ENCODE peak calls at places on chromosomes 1 and 21, in six cellular contexts. P is H1, T is K562, O is GM12891, C is GM12878, V is HepG2. K is an unnamed sample.

GRCh38 chr1:153354515-153355193 is 3.0 kb upstream of the S100A9 start:
- DNase-seq in P (no peak), T (no peak), O (no peak), C (no peak), V (no peak), K (no peak)

GRCh38 chr21:15625363-15625762 is 104.4 kb upstream of the USP25 start:
- DNase-seq in P (no peak), T (no peak), O (no peak), C (no peak), V (no peak), K (no peak)

GRCh38 chr21:32212116-32212515 is 66.7 kb downstream of the MIS18A start:
- DNase-seq in P (no peak), T (no peak), O (no peak), C (no peak), V (no peak), K (no peak)

GRCh38 chr1:153922838-153923652 is at the start of gene GATAD2B:
- DNase-seq in P (peak), T (peak), O (peak), C (peak), V (peak), K (peak)

GRCh38 chr1:16372535-16373340 is 5.7 kb downstream of the SZRD1 start:
- DNase-seq in P (no peak), T (no peak), O (no peak), C (no peak), V (no peak), K (no peak)

GRCh38 chr1:147051136-147051535 is 113.0 kb downstream of the NBPF12 start:
- DNase-seq in P (no peak), T (no peak), O (no peak), C (no peak), V (no peak), K (no peak)

GRCh38 chr1:3067671-3068399 is 1.2 kb upstream of the PRDM16 start:
- DNase-seq in P (no peak), T (no peak), O (no peak), C (no peak), V (no peak), K (no peak)

GRCh38 chr21:37195078-37195477 is 72.1 kb downstream of the VPS26C start:
- DNase-seq in P (no peak), T (no peak), O (no peak), C (no peak), V (no peak), K (no peak)

GRCh38 chr21:28729887-28730286 is 262.8 kb downstream of the LTN1 start:
- DNase-seq in P (no peak), T (no peak), O (no peak), C (no peak), V (no peak), K (no peak)

GRCh38 chr1:42941640-42942330 is 16.9 kb downstream of the SLC2A1 start:
- DNase-seq in P (no peak), T (peak), O (no peak), C (no peak), V (no peak), K (no peak)

GRCh38 chr1:111515291-111516007 is 12.0 kb upstream of the ADORA3 start:
- DNase-seq in P (no peak), T (no peak), O (no peak), C (no peak), V (no peak), K (no peak)

GRCh38 chr1:194043984-194044755 is 857.8 kb upstream of the B3GALT2 start:
- DNase-seq in P (no peak), T (no peak), O (no peak), C (no peak), V (no peak), K (no peak)

GRCh38 chr1:10430216-10431064 is at the start of gene CENPS:
- DNase-seq in P (peak), T (peak), O (peak), C (peak), V (peak), K (peak)

GRCh38 chr1:14975119-14975518 is 178.4 kb upstream of the TMEM51 start:
- DNase-seq in P (no peak), T (no peak), O (no peak), C (no peak), V (no peak), K (no peak)

GRCh38 chr1:85884372-85885035 is 176.3 kb upstream of the ZNHIT6 start:
- DNase-seq in P (no peak), T (peak), O (no peak), C (no peak), V (peak), K (no peak)

DNA sequence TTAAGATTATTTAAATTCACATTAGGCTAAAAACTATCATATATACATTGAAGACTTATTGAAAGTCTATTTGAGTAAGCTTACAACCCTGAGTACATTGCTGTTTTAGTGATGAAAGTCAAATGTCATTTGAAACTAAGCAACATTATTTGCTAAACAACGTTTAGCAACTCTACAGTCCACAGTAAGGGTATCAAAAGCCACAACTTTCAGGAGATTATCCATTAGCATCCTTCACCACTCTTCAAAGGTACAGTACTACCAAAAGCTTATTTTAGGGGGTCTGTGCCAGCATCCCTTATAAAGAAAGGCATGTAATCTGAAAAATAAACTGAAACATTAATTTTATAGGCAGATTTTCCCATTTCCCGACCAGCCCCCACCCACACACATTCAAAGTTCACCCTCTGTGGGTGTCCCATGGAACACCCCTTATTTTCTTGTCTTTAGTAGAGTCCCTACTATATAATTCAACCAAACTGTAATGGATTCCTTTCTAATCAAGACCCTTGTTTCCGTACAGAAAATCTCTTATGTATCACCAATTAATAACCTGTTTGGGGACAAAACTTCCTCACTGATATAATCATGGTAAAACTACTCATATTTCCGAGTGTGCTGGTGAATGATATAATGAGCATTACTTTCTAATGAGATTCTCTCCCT is 11.0 kb downstream of the SFPQ start:
- DNase-seq in P (no peak), T (no peak), O (no peak), C (no peak), V (no peak), K (no peak)
- TF ChIP-seq POLR2A in P (no peak), T (peak), O (peak), C (no peak), V (no peak), K (no peak)

GRCh38 chr1:118271883-118272282 is 86.9 kb upstream of the SPAG17 start:
- DNase-seq in P (no peak), T (no peak), O (no peak), C (peak), V (no peak), K (no peak)

GRCh38 chr1:118264326-118264725 is 79.3 kb upstream of the SPAG17 start:
- DNase-seq in P (no peak), T (no peak), O (no peak), C (no peak), V (no peak), K (no peak)

GRCh38 chr1:118266436-118266835 is 81.4 kb upstream of the SPAG17 start:
- DNase-seq in P (no peak), T (no peak), O (no peak), C (no peak), V (no peak), K (no peak)
- TF ChIP-seq TAF1 in P (no peak), T (no peak), O (no peak), C (no peak), V (no peak), K (no peak)

DNA sequence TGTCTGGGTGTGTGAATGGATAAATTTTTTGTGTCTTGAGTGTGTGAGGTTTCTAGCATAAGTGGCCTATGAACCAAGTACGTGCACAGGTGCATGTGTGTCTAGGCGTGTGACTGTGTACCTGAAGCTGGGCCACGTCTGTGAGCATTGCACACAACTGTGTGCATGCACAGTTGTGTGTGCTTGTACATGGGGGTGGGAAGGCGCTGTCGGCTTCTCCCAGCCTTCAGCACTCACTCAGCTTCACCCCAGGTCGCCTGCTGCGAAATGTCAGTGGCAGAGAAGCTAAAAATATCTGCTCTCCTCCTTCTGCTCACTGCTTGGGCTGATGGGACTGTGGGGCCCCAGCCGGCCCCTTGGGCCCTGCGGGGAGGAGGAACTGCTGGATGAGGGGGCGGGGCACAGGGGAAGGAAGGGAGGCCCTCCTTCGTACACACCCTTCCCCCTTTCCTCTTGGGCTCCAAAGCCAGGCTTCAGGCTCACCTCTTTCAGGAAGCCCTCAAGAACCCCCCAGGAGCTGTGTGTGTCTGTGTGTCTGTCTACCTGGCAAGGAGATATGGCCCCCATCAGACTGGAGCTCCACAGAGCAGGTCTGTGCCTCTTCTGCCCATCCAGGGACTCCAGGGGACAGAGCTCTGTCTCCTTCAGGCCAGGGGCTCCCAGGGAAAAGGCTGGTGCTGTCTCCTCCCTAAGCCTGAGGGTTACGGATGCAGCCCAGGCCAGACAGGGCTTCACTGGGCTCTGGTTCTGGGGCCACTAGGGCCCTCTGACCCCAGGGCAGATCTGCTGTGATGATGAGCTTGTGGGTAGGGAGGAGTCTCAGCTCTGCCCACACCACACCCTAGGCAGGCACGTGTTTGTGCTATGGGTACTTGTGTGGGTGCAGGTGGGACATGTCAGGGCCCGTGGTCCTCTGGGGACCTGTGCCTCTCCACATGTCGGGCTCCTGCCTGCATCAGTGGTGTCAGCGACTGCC is 35.6 kb upstream of the WASF2 start:
- DNase-seq in P (no peak), T (peak), O (peak), C (peak), V (no peak), K (peak)
- TF ChIP-seq POLR2A in P (no peak), T (peak), O (no peak), C (no peak), V (no peak), K (no peak)

GRCh38 chr1:211606327-211606913 is 27.5 kb upstream of the SLC30A1 start:
- DNase-seq in P (no peak), T (peak), O (no peak), C (peak), V (peak), K (no peak)
- TF ChIP-seq TAF1 in P (no peak), T (peak), O (no peak), C (peak), V (peak), K (peak)

GRCh38 chr1:155183775-155184221 is 10.1 kb downstream of the TRIM46 start:
- DNase-seq in P (no peak), T (no peak), O (no peak), C (no peak), V (no peak), K (peak)

GRCh38 chr1:155186266-155186954 is 12.8 kb downstream of the TRIM46 start:
- DNase-seq in P (no peak), T (no peak), O (no peak), C (no peak), V (no peak), K (no peak)

GRCh38 chr1:155184351-155184811 is 10.7 kb downstream of the TRIM46 start:
- DNase-seq in P (no peak), T (no peak), O (no peak), C (no peak), V (no peak), K (no peak)

GRCh38 chr1:155185783-155186265 is 12.2 kb downstream of the TRIM46 start:
- DNase-seq in P (no peak), T (no peak), O (no peak), C (no peak), V (no peak), K (no peak)

DNA sequence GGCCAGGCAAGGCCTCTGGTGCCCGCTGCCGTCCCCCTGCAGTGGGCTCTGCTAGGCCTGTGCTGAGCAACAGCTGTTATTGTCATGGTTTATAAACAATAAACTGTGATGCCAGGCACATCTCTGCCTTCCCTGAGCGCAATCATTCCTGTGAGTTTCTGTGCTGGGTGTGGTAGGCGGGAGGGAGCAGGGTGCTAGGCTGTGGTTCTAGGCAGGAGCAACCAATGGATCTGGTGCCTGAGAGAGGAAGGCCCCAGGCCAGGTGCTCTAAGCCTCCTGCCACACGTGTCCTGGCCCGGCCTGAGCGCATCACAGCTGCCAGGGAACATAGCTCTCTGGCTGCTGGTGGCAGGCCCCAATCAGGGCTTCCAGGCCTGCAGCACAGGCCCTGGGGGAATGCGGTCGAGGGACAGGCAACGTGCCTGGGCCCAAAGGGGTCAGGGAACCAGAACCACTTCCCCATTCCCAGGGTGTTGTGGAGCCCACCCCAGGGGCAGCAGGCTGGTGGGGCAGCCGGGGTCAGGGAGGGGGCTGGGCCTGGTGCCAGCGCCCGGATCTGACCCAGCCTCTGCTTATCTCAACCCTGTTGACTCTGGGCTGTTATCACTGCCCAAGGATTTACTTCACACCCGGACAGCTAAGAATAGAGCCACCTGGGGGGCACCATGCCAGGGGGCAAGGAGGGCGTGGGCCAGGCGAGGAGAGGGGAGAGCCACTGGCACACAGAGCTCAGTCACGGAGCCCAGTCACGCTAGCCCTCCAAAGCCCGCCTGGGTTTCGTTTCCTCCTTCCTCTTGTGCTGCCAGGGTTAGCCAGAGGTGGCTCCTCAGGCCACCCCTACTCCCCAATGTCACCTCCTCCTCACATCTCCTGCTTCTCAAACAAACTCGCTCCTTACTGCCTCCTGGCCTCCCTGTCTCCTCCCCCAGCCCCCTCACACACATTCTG is 11.5 kb downstream of the TRIM46 start:
- DNase-seq in P (no peak), T (no peak), O (peak), C (peak), V (no peak), K (peak)
- TF ChIP-seq POLR2A in P (no peak), T (no peak), O (no peak), C (peak), V (no peak), K (peak)